ENCODE peak calls at places on chromosomes 4 and X, in five cellular contexts. L, U, A, T and E are unnamed samples.

GRCh38 chr4:8846864-8847263 is 24.8 kb downstream of the HMX1 start:
- DNase-seq in L (no peak), U (no peak), A (no peak), T (no peak), E (peak; percentile 37)

GRCh38 chrX:40132751-40133150 is 35.0 kb upstream of the BCOR start:
- DNase-seq in L (no peak), U (no peak), A (peak; percentile 86), T (peak; percentile 88), E (no peak)

GRCh38 chrX:153766098-153766817 is 2.2 kb downstream of the PLXNB3 start:
- DNase-seq in L (peak; percentile 59), U (peak; percentile 43), A (peak; percentile 76), T (peak; percentile 66), E (peak; percentile 51)

GRCh38 chrX:19990519-19991349 is at the start of gene BCLAF3:
- DNase-seq in L (peak; percentile 81), U (peak; percentile 88), A (peak; percentile 77), T (peak; percentile 86), E (peak; percentile 77)

GRCh38 chr4:78710536-78710935 is 65.6 kb upstream of the BMP2K start:
- DNase-seq in L (no peak), U (no peak), A (peak; percentile 68), T (no peak), E (no peak)

GRCh38 chrX:79330022-79330421 is 37.1 kb downstream of the ITM2A start:
- DNase-seq in L (no peak), U (no peak), A (no peak), T (no peak), E (no peak)

GRCh38 chr4:76998251-76998901 is 48.8 kb downstream of the SEPTIN11 start:
- DNase-seq in L (no peak), U (no peak), A (peak; percentile 75), T (peak; percentile 74), E (peak; percentile 19)

GRCh38 chrX:150982235-150982785 is 825 bp upstream of the HMGB3 start:
- DNase-seq in L (no peak), U (no peak), A (no peak), T (peak; percentile 6), E (no peak)

GRCh38 chrX:21700289-21700688 is 42.2 kb upstream of the KLHL34 start:
- DNase-seq in L (no peak), U (no peak), A (no peak), T (no peak), E (no peak)

GRCh38 chr4:4859799-4860380 is 425 bp downstream of the MSX1 start:
- DNase-seq in L (no peak), U (no peak), A (no peak), T (no peak), E (no peak)

GRCh38 chr4:105179539-105180401 is 33.1 kb downstream of the TET2 start:
- DNase-seq in L (no peak), U (no peak), A (peak; percentile 48), T (no peak), E (no peak)

GRCh38 chrX:115392871-115393270 is 103.4 kb downstream of the LUZP4 start:
- DNase-seq in L (no peak), U (no peak), A (no peak), T (no peak), E (no peak)

GRCh38 chr4:112296949-112297483 is at the start of gene ALPK1:
- DNase-seq in L (no peak), U (no peak), A (peak; percentile 83), T (peak; percentile 97), E (no peak)

GRCh38 chrX:13419918-13420317 is 100.1 kb upstream of the ATXN3L start:
- DNase-seq in L (no peak), U (no peak), A (no peak), T (no peak), E (no peak)

GRCh38 chrX:147912093-147912801 is 528 bp downstream of the FMR1 start:
- DNase-seq in L (peak; percentile 35), U (peak; percentile 18), A (peak; percentile 46), T (peak; percentile 55), E (peak; percentile 82)

GRCh38 chr4:84965558-84966381 is 720 bp downstream of the WDFY3 start:
- DNase-seq in L (peak; percentile 50), U (no peak), A (peak; percentile 47), T (peak; percentile 29), E (peak; percentile 12)

GRCh38 chrX:101450951-101451350 is 34.3 kb upstream of the ARMCX4 start:
- DNase-seq in L (no peak), U (no peak), A (no peak), T (peak; percentile 74), E (no peak)

GRCh38 chrX:65516756-65517155 is 17.8 kb downstream of the LAS1L start:
- DNase-seq in L (peak; percentile 3), U (no peak), A (no peak), T (no peak), E (no peak)

GRCh38 chr4:20520901-20521300 is 179.4 kb upstream of the PACRGL start:
- DNase-seq in L (no peak), U (no peak), A (peak; percentile 80), T (peak; percentile 48), E (no peak)

GRCh38 chr4:155371432-155372043 is 5.2 kb downstream of the MAP9 start:
- DNase-seq in L (no peak), U (no peak), A (peak; percentile 14), T (peak; percentile 59), E (no peak)

GRCh38 chr4:165720411-165721082 is 152.5 kb upstream of the TLL1 start:
- DNase-seq in L (no peak), U (no peak), A (no peak), T (no peak), E (no peak)

GRCh38 chrX:132044953-132045352 is 21.9 kb downstream of the STK26 start:
- DNase-seq in L (no peak), U (no peak), A (peak; percentile 17), T (peak; percentile 4), E (no peak)

GRCh38 chr4:11471613-11472012 is 42.9 kb upstream of the HS3ST1 start:
- DNase-seq in L (peak; percentile 1), U (peak; percentile 47), A (no peak), T (peak; percentile 14), E (no peak)

GRCh38 chr4:163404570-163404969 is 60.9 kb downstream of the NPY5R start:
- DNase-seq in L (no peak), U (no peak), A (no peak), T (peak; percentile 34), E (no peak)

GRCh38 chr4:112145820-112146813 is 863 bp downstream of the FAM241A start:
- DNase-seq in L (peak; percentile 7), U (peak; percentile 82), A (peak; percentile 39), T (peak; percentile 57), E (peak; percentile 76)

GRCh38 chr4:160319221-160319867 is 1216.5 kb downstream of the RAPGEF2 start:
- DNase-seq in L (no peak), U (no peak), A (peak; percentile 61), T (peak; percentile 74), E (no peak)

GRCh38 chr4:104971458-104971857 is 175.2 kb upstream of the TET2 start:
- DNase-seq in L (no peak), U (no peak), A (no peak), T (no peak), E (no peak)

GRCh38 chrX:38175140-38175539 is 45.5 kb downstream of the SRPX start:
- DNase-seq in L (no peak), U (no peak), A (peak; percentile 40), T (peak; percentile 56), E (no peak)

GRCh38 chr4:1360423-1361283 is 13.6 kb downstream of the UVSSA start:
- DNase-seq in L (no peak), U (no peak), A (peak; percentile 60), T (peak; percentile 68), E (no peak)

GRCh38 chr4:95729596-95729995 is 110.3 kb upstream of the PDHA2 start:
- DNase-seq in L (no peak), U (no peak), A (no peak), T (peak; percentile 12), E (no peak)

GRCh38 chr4:54225671-54226398 is 3.3 kb upstream of the PDGFRA start:
- DNase-seq in L (no peak), U (no peak), A (no peak), T (peak; percentile 45), E (no peak)

GRCh38 chr4:10808591-10808990 is 124.0 kb upstream of the CLNK start:
- DNase-seq in L (peak; percentile 50), U (no peak), A (peak; percentile 94), T (peak; percentile 92), E (no peak)

GRCh38 chr4:169337510-169337909 is 66.8 kb upstream of the SH3RF1 start:
- DNase-seq in L (no peak), U (no peak), A (peak; percentile 99), T (peak; percentile 82), E (no peak)

GRCh38 chr4:163343604-163344146 is at the start of gene NPY5R:
- DNase-seq in L (no peak), U (no peak), A (no peak), T (no peak), E (no peak)

GRCh38 chr4:47031713-47032404 is 492 bp downstream of the GABRB1 start:
- DNase-seq in L (peak; percentile 66), U (no peak), A (no peak), T (no peak), E (no peak)

GRCh38 chrX:13607356-13607995 is 38.1 kb downstream of the EGFL6 start:
- DNase-seq in L (no peak), U (no peak), A (no peak), T (no peak), E (no peak)

GRCh38 chrX:43141885-43142284 is 363.9 kb upstream of the PPP1R2C start:
- DNase-seq in L (no peak), U (no peak), A (no peak), T (no peak), E (no peak)

GRCh38 chrX:77442728-77443127 is 4.5 kb upstream of the FGF16 start:
- DNase-seq in L (no peak), U (no peak), A (peak; percentile 95), T (peak; percentile 65), E (no peak)

GRCh38 chr4:81353861-81354260 is 117.8 kb downstream of the RASGEF1B start:
- DNase-seq in L (no peak), U (no peak), A (peak; percentile 5), T (peak; percentile 16), E (no peak)

GRCh38 chr4:104677122-104677521 is 182.4 kb upstream of the CXXC4 start:
- DNase-seq in L (no peak), U (no peak), A (peak; percentile 21), T (no peak), E (peak; percentile 7)